ENCODE peak calls at places on chromosomes 2 and 18, in ten cellular contexts. X, Z, H, E, V, B, C, M, Y and G are unnamed samples. For H3K4me1, the result is how much of the 10 kb centered on the place peaks cover.

GRCh38 chr2:32851777-32852439 is 94.8 kb upstream of the LTBP1 start:
- DNase-seq in X (no peak), Z (no peak), H (no peak), E (no peak), V (no peak), B (no peak), C (peak), M (no peak), Y (no peak), G (no peak)

GRCh38 chr18:79680100-79680879 is 687 bp downstream of the CTDP1 start:
- DNase-seq in X (peak), Z (no peak), H (no peak), E (peak), V (no peak), B (no peak), C (peak), M (no peak), Y (peak), G (no peak)

GRCh38 chr2:189157939-189158338 is 21.6 kb downstream of the COL5A2 start:
- DNase-seq in X (no peak), Z (no peak), H (no peak), E (peak), V (no peak), B (no peak), C (no peak), M (no peak), Y (no peak), G (no peak)

GRCh38 chr18:6951336-6952090 is 166.1 kb downstream of the LAMA1 start:
- DNase-seq in X (no peak), Z (no peak), H (no peak), E (no peak), V (no peak), B (no peak), C (no peak), M (no peak), Y (no peak), G (no peak)

GRCh38 chr2:111883661-111884591 is at the start of gene ANAPC1:
- DNase-seq in X (peak), Z (peak), H (peak), E (peak), V (peak), B (peak), C (peak), M (peak), Y (peak), G (peak)

GRCh38 chr2:33931164-33931563 is 332.1 kb upstream of the FAM98A start:
- DNase-seq in X (no peak), Z (no peak), H (no peak), E (no peak), V (no peak), B (no peak), C (no peak), M (no peak), Y (no peak), G (no peak)

GRCh38 chr2:154161286-154161685 is 289.6 kb downstream of the GALNT13 start:
- DNase-seq in X (no peak), Z (no peak), H (no peak), E (no peak), V (no peak), B (no peak), C (no peak), M (no peak), Y (no peak), G (no peak)

GRCh38 chr2:135169900-135170753 is 118.0 kb downstream of the RAB3GAP1 start:
- DNase-seq in X (no peak), Z (no peak), H (no peak), E (no peak), V (no peak), B (no peak), C (no peak), M (no peak), Y (no peak), G (no peak)

GRCh38 chr2:176638167-176639015 is 369.1 kb downstream of the MTX2 start:
- DNase-seq in X (peak), Z (peak), H (peak), E (peak), V (peak), B (no peak), C (peak), M (peak), Y (peak), G (peak)

GRCh38 chr18:23743733-23744333 is 54.6 kb downstream of the LAMA3 start:
- DNase-seq in X (no peak), Z (no peak), H (no peak), E (no peak), V (no peak), B (no peak), C (no peak), M (no peak), Y (no peak), G (no peak)

GRCh38 chr2:86035883-86036789 is 69.5 kb downstream of the POLR1A start:
- DNase-seq in X (peak), Z (peak), H (peak), E (peak), V (peak), B (no peak), C (peak), M (peak), Y (peak), G (no peak)

GRCh38 chr2:65432227-65433190 is at the start of gene SPRED2:
- DNase-seq in X (peak), Z (peak), H (peak), E (peak), V (peak), B (peak), C (peak), M (peak), Y (peak), G (peak)

GRCh38 chr2:15170068-15170775 is 390.9 kb downstream of the NBAS start:
- DNase-seq in X (no peak), Z (no peak), H (no peak), E (peak), V (no peak), B (no peak), C (no peak), M (no peak), Y (no peak), G (no peak)

GRCh38 chr2:170498559-170498958 is 216.6 kb upstream of the SP5 start:
- DNase-seq in X (no peak), Z (no peak), H (no peak), E (no peak), V (no peak), B (no peak), C (no peak), M (no peak), Y (no peak), G (no peak)

GRCh38 chr2:239261336-239261735 is 139.5 kb downstream of the HDAC4 start:
- DNase-seq in X (no peak), Z (no peak), H (no peak), E (no peak), V (no peak), B (no peak), C (no peak), M (no peak), Y (peak), G (peak)

GRCh38 chr2:16339198-16339597 is 326.4 kb downstream of the CYRIA start:
- DNase-seq in X (no peak), Z (no peak), H (no peak), E (no peak), V (no peak), B (no peak), C (no peak), M (no peak), Y (no peak), G (no peak)

GRCh38 chr2:72138011-72138881 is 9.4 kb downstream of the CYP26B1 start:
- DNase-seq in X (peak), Z (peak), H (peak), E (no peak), V (no peak), B (no peak), C (no peak), M (no peak), Y (peak), G (peak)

GRCh38 chr2:29747786-29748470 is 173.5 kb downstream of the ALK start:
- DNase-seq in X (no peak), Z (no peak), H (no peak), E (no peak), V (no peak), B (peak), C (peak), M (no peak), Y (no peak), G (no peak)

GRCh38 chr18:7158201-7158600 is 40.6 kb upstream of the LAMA1 start:
- DNase-seq in X (no peak), Z (no peak), H (no peak), E (no peak), V (no peak), B (no peak), C (peak), M (no peak), Y (no peak), G (no peak)

GRCh38 chr2:10930731-10931516 is 19.2 kb downstream of the KCNF1 start:
- DNase-seq in X (no peak), Z (no peak), H (no peak), E (no peak), V (no peak), B (no peak), C (peak), M (no peak), Y (no peak), G (no peak)

GRCh38 chr2:64260817-64261216 is 116.6 kb upstream of the PELI1 start:
- DNase-seq in X (no peak), Z (peak), H (peak), E (peak), V (peak), B (no peak), C (no peak), M (no peak), Y (peak), G (peak)

GRCh38 chr2:127674241-127675209 is 805 bp downstream of the LIMS2 start:
- DNase-seq in X (no peak), Z (no peak), H (peak), E (no peak), V (no peak), B (no peak), C (no peak), M (no peak), Y (peak), G (peak)

GRCh38 chr2:178397002-178397605 is 53.9 kb downstream of the PRKRA start:
- DNase-seq in X (no peak), Z (no peak), H (no peak), E (peak), V (no peak), B (peak), C (peak), M (no peak), Y (no peak), G (no peak)

GRCh38 chr2:42044939-42045338 is 2.9 kb upstream of the PKDCC start:
- DNase-seq in X (no peak), Z (no peak), H (no peak), E (no peak), V (no peak), B (no peak), C (no peak), M (no peak), Y (no peak), G (no peak)

GRCh38 chr2:42047488-42048317 is at the start of gene PKDCC:
- DNase-seq in X (peak), Z (peak), H (peak), E (peak), V (peak), B (no peak), C (peak), M (peak), Y (peak), G (peak)

GRCh38 chr2:42046819-42047487 is 868 bp upstream of the PKDCC start:
- DNase-seq in X (peak), Z (no peak), H (peak), E (peak), V (no peak), B (no peak), C (no peak), M (peak), Y (no peak), G (no peak)

GRCh38 chr2:42045389-42045788 is 2.4 kb upstream of the PKDCC start:
- DNase-seq in X (no peak), Z (no peak), H (no peak), E (no peak), V (no peak), B (no peak), C (no peak), M (no peak), Y (no peak), G (no peak)

DNA sequence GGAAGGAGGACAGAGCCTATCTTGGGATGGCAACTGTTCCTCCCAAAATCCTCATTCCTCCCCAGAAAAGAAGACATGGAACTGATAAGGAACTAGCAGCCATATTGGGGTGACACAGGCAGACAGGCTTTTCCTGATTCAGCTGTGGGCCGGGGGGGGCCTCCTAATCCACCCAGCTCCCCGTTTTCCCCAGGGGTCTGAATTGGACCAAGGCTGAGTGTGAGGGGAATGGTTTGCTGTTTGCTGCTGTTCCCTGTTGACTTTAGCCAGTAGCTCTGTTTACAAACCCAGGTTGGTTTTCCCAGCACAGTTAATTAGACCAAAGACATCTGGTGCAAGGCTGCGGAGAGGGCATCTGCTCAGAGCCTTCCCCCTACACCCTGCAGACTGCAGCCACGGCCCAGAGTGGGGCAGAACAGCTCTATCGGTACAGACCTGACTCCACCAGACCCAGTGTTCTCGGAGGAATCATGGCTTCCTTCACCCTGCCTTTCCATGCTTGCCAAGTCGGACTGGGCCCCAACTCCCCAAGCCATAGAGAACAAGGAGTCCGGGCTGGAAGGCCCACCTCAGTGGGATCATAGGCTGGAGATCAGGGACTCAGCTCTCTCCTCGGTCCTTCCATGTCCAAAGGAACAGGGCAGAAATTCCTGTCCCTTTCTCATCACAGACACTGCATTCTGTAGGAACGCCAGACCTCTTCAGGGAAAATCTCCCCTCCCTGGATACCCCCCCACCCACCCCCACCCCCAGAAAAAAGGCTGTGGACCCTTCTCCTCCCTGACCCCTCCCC is 1.7 kb upstream of the PKDCC start:
- DNase-seq in X (peak), Z (no peak), H (no peak), E (no peak), V (no peak), B (no peak), C (no peak), M (no peak), Y (no peak), G (no peak)
- H3K27ac ChIP-seq in X (peak), Z (peak), H (peak), E (no peak), V (peak), B (no peak), C (no peak), M (peak), Y (peak), G (no peak)

GRCh38 chr18:47931707-47932103 is 1.2 kb upstream of the SMAD2 start:
- DNase-seq in X (peak), Z (no peak), H (peak), E (no peak), V (peak), B (no peak), C (no peak), M (peak), Y (peak), G (no peak)

GRCh38 chr18:47929681-47930085 is 776 bp downstream of the SMAD2 start:
- DNase-seq in X (no peak), Z (no peak), H (no peak), E (no peak), V (no peak), B (no peak), C (peak), M (no peak), Y (no peak), G (no peak)

GRCh38 chr18:47930844-47931706 is 616 bp upstream of the SMAD2 start:
- DNase-seq in X (peak), Z (peak), H (peak), E (peak), V (peak), B (peak), C (peak), M (peak), Y (peak), G (peak)

GRCh38 chr18:47928466-47928865 is 2.0 kb downstream of the SMAD2 start:
- DNase-seq in X (no peak), Z (no peak), H (no peak), E (peak), V (no peak), B (no peak), C (peak), M (no peak), Y (no peak), G (no peak)

DNA sequence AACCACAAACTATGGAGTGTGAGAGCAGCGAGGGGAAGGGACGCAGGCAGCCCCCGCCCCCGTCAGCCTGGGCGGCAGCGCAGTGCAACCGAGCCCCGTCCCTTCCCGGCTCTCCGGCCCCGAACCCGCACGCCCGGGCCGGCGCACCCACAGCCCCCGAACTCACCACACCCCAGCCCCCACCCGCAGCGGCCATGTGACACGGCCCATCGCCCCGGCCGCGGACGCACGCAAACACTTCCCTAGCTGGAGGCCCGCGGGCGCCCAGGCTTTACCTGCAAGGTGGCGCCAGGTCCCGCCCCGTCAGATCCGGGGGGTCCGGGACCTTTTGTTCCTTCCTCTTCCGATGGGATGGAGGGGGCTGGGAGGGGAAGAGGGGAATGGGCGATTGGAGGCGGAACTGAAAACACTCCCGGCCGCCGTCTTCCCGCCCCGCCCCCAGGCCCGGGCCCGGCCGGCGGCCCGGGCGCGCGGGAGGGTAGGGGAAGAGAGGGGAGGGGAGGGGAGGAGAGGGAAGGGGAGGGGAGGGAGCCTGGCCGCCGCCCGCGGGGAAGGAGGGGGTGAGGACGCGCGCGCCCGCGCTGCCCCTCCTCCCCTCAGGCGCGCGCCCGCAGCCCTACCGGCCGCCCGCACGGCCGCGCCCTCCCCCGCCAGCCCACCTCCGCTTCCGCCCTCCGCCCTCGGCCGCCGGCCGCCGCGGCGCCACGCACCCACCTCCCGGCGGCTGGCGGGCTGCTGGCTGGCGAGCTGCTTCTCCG is at the start of gene SMAD2:
- DNase-seq in X (peak), Z (peak), H (peak), E (peak), V (peak), B (peak), C (peak), M (peak), Y (peak), G (peak)
- TF ChIP-seq POLR2A in X (peak), Z (no peak), H (no peak), E (no peak), V (no peak), B (no peak), C (no peak), M (no peak), Y (peak), G (no peak)

DNA sequence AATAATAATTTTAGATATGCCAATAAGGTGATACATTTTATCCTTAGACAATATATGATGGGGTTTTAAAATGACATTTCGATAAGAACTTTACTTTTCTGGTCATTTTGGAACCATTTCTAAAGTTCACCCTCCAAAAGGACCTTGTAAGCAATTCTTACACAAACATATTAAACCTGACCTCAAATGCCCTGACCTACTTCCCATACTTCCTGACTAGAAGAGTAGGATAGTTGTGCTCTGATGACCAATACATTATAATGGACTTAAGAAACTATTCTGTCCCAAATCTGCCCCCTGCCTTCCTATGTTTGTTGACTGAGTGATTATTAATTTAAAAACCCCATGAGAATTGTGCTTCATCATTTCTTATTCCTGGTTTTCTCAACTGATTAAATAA is 24.6 kb downstream of the GCA start:
- DNase-seq in X (no peak), Z (no peak), H (no peak), E (peak), V (no peak), B (no peak), C (no peak), M (no peak), Y (no peak), G (no peak)
- H3K4me1 ChIP-seq in X (under half), Z (under half), H (under half), E (under half), V (under half), B (under half), C (under half), M (under half), Y (under half), G (under half)

DNA sequence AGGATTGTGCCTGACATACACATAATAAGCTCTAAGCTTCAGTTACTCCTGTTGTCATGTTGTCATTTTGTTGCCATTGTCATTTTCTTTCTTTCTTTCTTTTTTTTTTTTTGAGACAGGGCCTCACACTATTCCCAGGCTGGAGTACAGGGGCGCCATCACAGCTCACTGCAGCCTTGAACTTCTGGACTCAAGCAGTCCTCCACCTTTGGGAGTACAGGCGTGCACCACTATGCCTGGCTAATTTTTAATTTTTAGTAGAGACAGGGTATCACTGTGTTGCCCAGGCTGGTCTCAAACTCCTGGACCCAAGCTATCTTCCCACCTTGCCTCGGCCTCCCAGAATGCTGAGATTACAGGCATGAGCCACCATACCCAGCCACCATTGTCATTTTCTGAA is 30.9 kb upstream of the SCLY start:
- DNase-seq in X (no peak), Z (no peak), H (no peak), E (no peak), V (no peak), B (no peak), C (no peak), M (no peak), Y (no peak), G (no peak)
- H3K27ac ChIP-seq in X (no peak), Z (no peak), H (no peak), E (no peak), V (no peak), B (no peak), C (no peak), M (no peak), Y (no peak), G (no peak)

DNA sequence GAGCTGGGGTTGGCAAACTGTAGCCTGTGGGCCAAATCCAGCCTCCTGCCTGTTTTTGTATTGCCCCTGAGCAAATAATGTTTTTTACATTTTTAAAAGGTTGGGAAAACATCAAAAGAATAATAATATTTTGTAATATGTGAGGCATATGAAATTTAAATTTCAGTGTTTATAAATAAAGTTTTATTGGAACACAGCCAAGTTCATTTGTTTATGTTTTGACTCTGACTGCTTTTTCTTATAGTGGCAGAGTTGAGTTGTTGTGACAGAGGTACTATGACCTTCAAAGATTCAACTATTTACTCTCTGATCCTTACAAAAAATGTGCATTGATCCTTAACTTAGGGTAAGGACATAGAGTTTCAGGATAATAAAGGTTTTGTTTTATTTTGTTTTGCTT is 24.4 kb downstream of the SETBP1 start:
- DNase-seq in X (no peak), Z (no peak), H (no peak), E (no peak), V (no peak), B (no peak), C (no peak), M (no peak), Y (no peak), G (no peak)
- TF ChIP-seq POLR2A in X (no peak), Z (no peak), H (no peak), E (no peak), V (no peak), B (no peak), C (no peak), M (no peak), Y (no peak), G (no peak)